ENCODE peak calls at places on chromosomes 16 and 17, in four cellular contexts. U, F, M and Y are unnamed samples.

GRCh38 chr16:81630632-81631026 is 148.5 kb upstream of the PLCG2 start:
- DNase-seq in U (peak; percentile 86), M (no peak), F (no peak), Y (peak; percentile 58)

GRCh38 chr16:81266680-81267095 is 28.2 kb downstream of the BCO1 start:
- DNase-seq in M (no peak), U (no peak), F (peak; percentile 25), Y (no peak)

GRCh38 chr17:32265192-32265895 is at the start of gene RHBDL3:
- DNase-seq in U (peak; percentile 35), M (no peak), F (peak; percentile 27), Y (peak; percentile 65)

GRCh38 chr16:85821441-85821901 is 22.0 kb downstream of the COX4I1 start:
- DNase-seq in M (peak; percentile 64), U (peak; percentile 90), F (peak; percentile 84), Y (peak; percentile 92)

GRCh38 chr17:40803617-40804082 is 3.9 kb upstream of the KRT28 start:
- DNase-seq in U (peak; percentile 89), F (peak; percentile 87), M (peak; percentile 63), Y (peak; percentile 83)

GRCh38 chr17:29699283-29699682 is 76.6 kb upstream of the CORO6 start:
- DNase-seq in U (peak; percentile 53), F (no peak), M (no peak), Y (no peak)

GRCh38 chr16:70523621-70524405 is at the start of gene SF3B3:
- DNase-seq in M (peak; percentile 68), U (no peak), F (no peak), Y (peak; percentile 98)

GRCh38 chr16:76385831-76386230 is 108.6 kb downstream of the CNTNAP4 start:
- DNase-seq in U (no peak), F (no peak), M (no peak), Y (no peak)